ENCODE peak calls at places on chromosomes 16 and 17, in nine cellular contexts. L is stomach, A is psoas muscle, K is RWPE2, F is ovary, B is ascending aorta, G is sigmoid colon, J is A549, E is spleen. S is an unnamed sample.

GRCh38 chr17:45426561-45426960 is 6.1 kb downstream of the ARHGAP27 start:
- DNase-seq in L (no peak), A (no peak), K (no peak), F (no peak), B (no peak), G (no peak), J (no peak), E (peak; percentile 36), S (no peak)

GRCh38 chr16:85238233-85238647 is 126.0 kb upstream of the CIBAR2 start:
- DNase-seq in L (peak; percentile 33), A (peak; percentile 81), K (no peak), F (peak; percentile 98), B (peak; percentile 30), G (peak; percentile 93), J (no peak), E (no peak), S (no peak)

GRCh38 chr17:35094902-35095301 is 24.8 kb downstream of the RAD51D start:
- DNase-seq in L (no peak), A (no peak), K (no peak), F (no peak), B (no peak), G (no peak), J (no peak), E (no peak), S (peak; percentile 91)

GRCh38 chr17:49545007-49545660 is 30.5 kb upstream of the NXPH3 start:
- DNase-seq in L (no peak), A (no peak), K (no peak), F (no peak), B (no peak), G (no peak), J (no peak), E (peak; percentile 24), S (no peak)

GRCh38 chr16:73268311-73268997 is 220.5 kb upstream of the ZFHX3 start:
- DNase-seq in L (no peak), A (no peak), K (no peak), F (no peak), B (no peak), G (no peak), J (peak; percentile 10), E (no peak), S (no peak)

GRCh38 chr16:74500907-74501306 is 79.6 kb upstream of the CLEC18B start:
- DNase-seq in L (no peak), A (no peak), K (no peak), F (no peak), B (no peak), G (no peak), J (no peak), E (no peak), S (no peak)

GRCh38 chr17:21279582-21279981 is 4.9 kb upstream of the MAP2K3 start:
- DNase-seq in L (no peak), A (no peak), K (no peak), F (no peak), B (no peak), G (no peak), J (no peak), E (no peak), S (no peak)

GRCh38 chr16:88768041-88768876 is 16.8 kb downstream of the PIEZO1 start:
- DNase-seq in L (no peak), A (peak; percentile 70), K (no peak), F (peak; percentile 77), B (no peak), G (peak; percentile 96), J (no peak), E (no peak), S (no peak)

GRCh38 chr17:41522301-41523224 is 3.9 kb upstream of the KRT15 start:
- DNase-seq in L (no peak), A (no peak), K (no peak), F (no peak), B (no peak), G (no peak), J (no peak), E (no peak), S (peak; percentile 54)

DNA sequence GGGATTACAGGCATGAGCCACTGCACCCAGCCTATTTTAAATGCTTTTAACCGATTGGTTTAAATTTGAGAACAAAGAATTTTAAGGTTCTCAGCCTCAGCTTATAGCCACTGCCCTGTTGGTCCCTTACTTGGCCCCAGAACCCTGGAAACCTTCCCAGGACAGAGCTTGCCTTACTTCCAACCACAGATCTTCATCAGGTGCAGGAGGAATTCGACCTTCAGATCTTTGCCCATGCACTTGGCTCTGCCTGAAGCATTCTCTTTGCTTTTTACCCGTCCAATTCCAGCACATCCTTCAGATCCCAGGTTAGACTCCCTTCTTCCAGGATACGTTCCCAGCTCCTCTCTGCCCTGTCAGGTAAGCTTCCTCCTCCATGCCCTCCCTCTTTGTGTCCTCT is 27.7 kb downstream of the CHD9 start:
- DNase-seq in L (no peak), A (no peak), K (no peak), F (no peak), B (no peak), G (no peak), J (no peak), E (no peak), S (no peak)
- H3K4me1 ChIP-seq in L (peaks cover 44% of the 10 kb centered on the region), A (peaks cover 55% of the 10 kb centered on the region), K (peaks cover 71% of the 10 kb centered on the region), F (peaks cover 22% of the 10 kb centered on the region), B (peaks cover 5% of the 10 kb centered on the region), G (peaks cover 69% of the 10 kb centered on the region), J (peaks cover 79% of the 10 kb centered on the region), E (peaks cover 46% of the 10 kb centered on the region), S (peaks cover 68% of the 10 kb centered on the region)

GRCh38 chr17:66487933-66488572 is 185.6 kb downstream of the PRKCA start:
- DNase-seq in L (no peak), A (no peak), K (no peak), F (no peak), B (no peak), G (no peak), J (no peak), E (no peak), S (no peak)

GRCh38 chr17:66483946-66484345 is 181.5 kb downstream of the PRKCA start:
- DNase-seq in L (no peak), A (no peak), K (no peak), F (no peak), B (no peak), G (no peak), J (no peak), E (no peak), S (no peak)

GRCh38 chr17:66487121-66487520 is 184.7 kb downstream of the PRKCA start:
- DNase-seq in L (no peak), A (no peak), K (no peak), F (no peak), B (no peak), G (no peak), J (no peak), E (no peak), S (no peak)

GRCh38 chr17:66488874-66489273 is 186.5 kb downstream of the PRKCA start:
- DNase-seq in L (no peak), A (no peak), K (no peak), F (no peak), B (no peak), G (no peak), J (no peak), E (no peak), S (no peak)

GRCh38 chr17:66485272-66485947 is 183.0 kb downstream of the PRKCA start:
- DNase-seq in L (no peak), A (no peak), K (no peak), F (no peak), B (no peak), G (no peak), J (no peak), E (no peak), S (no peak)
- TF ChIP-seq CTCF in L (no peak), A (no peak), K (no peak), F (no peak), B (no peak), G (no peak), J (no peak), E (no peak), S (no peak)

DNA sequence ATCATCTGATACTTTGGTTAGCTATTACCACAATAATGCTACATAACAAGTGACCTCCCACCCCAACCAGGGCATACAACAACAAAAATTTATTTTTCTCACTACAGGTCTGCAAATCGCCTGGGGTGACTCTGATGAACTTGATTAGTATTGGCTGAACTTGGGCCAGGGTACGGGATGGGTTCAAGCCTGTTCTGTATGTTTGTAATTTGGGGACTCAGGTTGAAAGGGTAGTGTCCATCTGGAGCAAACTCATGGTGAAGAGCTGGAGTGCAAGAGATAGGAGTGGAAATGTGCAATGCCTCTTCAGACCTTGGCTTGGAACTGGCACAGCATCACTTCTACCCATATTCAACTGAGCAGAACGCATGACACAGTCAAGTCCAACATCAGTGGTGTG is 16.3 kb upstream of the NKD1 start:
- DNase-seq in L (no peak), A (no peak), K (no peak), F (no peak), B (no peak), G (no peak), J (no peak), E (peak; percentile 4), S (no peak)
- H3K27ac ChIP-seq in L (no peak overlapping the region), A (no peak overlapping the region), K (no peak overlapping the region), F (no peak overlapping the region), B (no peak overlapping the region), G (no peak overlapping the region), J (no peak overlapping the region), E (no peak overlapping the region), S (no peak overlapping the region)

GRCh38 chr16:67426022-67426421 is 4.9 kb upstream of the HSD11B2 start:
- DNase-seq in L (no peak), A (no peak), K (no peak), F (no peak), B (no peak), G (no peak), J (no peak), E (no peak), S (no peak)
- H3K4me1 ChIP-seq in L (peaks cover 39% of the 10 kb centered on the region), A (peaks cover 4% of the 10 kb centered on the region), K (no peaks in the 10 kb centered on the region), F (no peaks in the 10 kb centered on the region), B (peaks cover 6% of the 10 kb centered on the region), G (peaks cover 15% of the 10 kb centered on the region), J (peaks cover 3% of the 10 kb centered on the region), E (peaks cover 33% of the 10 kb centered on the region), S (no peaks in the 10 kb centered on the region)